ENCODE peak calls at places on chromosomes 12 and 14, in five cellular contexts. One of them, this sample, is unnamed.

GRCh38 chr14:90848944-90849731 is 32.9 kb upstream of the TTC7B start:
- DNase-seq in neuronal stem cell: no peak
- DNase-seq in H1: peak; percentile 34
- DNase-seq in H9: no peak
- DNase-seq in trophoblast cell: no peak
- DNase-seq in this sample: peak; percentile 62

GRCh38 chr14:82431031-82431430 is 897.4 kb upstream of the SEL1L start:
- DNase-seq in trophoblast cell: no peak
- DNase-seq in H9: no peak
- DNase-seq in H1: no peak
- DNase-seq in neuronal stem cell: no peak
- DNase-seq in this sample: no peak

GRCh38 chr12:18837025-18837424 is 99.1 kb downstream of the CAPZA3 start:
- DNase-seq in neuronal stem cell: no peak
- DNase-seq in H1: no peak
- DNase-seq in H9: no peak
- DNase-seq in trophoblast cell: no peak
- DNase-seq in this sample: peak; percentile 91

GRCh38 chr14:75453817-75454434 is 26.1 kb downstream of the JDP2 start:
- DNase-seq in trophoblast cell: no peak
- DNase-seq in H1: no peak
- DNase-seq in H9: no peak
- DNase-seq in neuronal stem cell: no peak
- DNase-seq in this sample: no peak

GRCh38 chr14:93954900-93955891 is 21.2 kb downstream of the ASB2 start:
- DNase-seq in H1: no peak
- DNase-seq in H9: no peak
- DNase-seq in neuronal stem cell: no peak
- DNase-seq in trophoblast cell: no peak
- DNase-seq in this sample: no peak

GRCh38 chr14:21867541-21867940 is 193.9 kb upstream of the OR4E1 start:
- DNase-seq in trophoblast cell: no peak
- DNase-seq in neuronal stem cell: no peak
- DNase-seq in H1: no peak
- DNase-seq in H9: no peak
- DNase-seq in this sample: no peak

GRCh38 chr14:106491851-106492250 is 965.5 kb downstream of the TMEM121 start:
- DNase-seq in H1: peak; percentile 48
- DNase-seq in trophoblast cell: no peak
- DNase-seq in H9: no peak
- DNase-seq in neuronal stem cell: no peak
- DNase-seq in this sample: no peak

GRCh38 chr12:94134226-94134795 is 14.1 kb upstream of the PLXNC1 start:
- DNase-seq in H1: no peak
- DNase-seq in H9: no peak
- DNase-seq in neuronal stem cell: no peak
- DNase-seq in trophoblast cell: peak; percentile 19
- DNase-seq in this sample: peak; percentile 60

GRCh38 chr12:65004270-65004669 is 116.8 kb downstream of the WIF1 start:
- DNase-seq in H1: no peak
- DNase-seq in neuronal stem cell: no peak
- DNase-seq in trophoblast cell: no peak
- DNase-seq in H9: no peak
- DNase-seq in this sample: no peak

GRCh38 chr12:87953257-87953860 is 75.8 kb downstream of the C12orf50 start:
- DNase-seq in H9: no peak
- DNase-seq in H1: no peak
- DNase-seq in neuronal stem cell: peak; percentile 36
- DNase-seq in trophoblast cell: peak; percentile 3
- DNase-seq in this sample: peak; percentile 53

GRCh38 chr12:88993655-88994054 is 358.6 kb downstream of the DUSP6 start:
- DNase-seq in trophoblast cell: no peak
- DNase-seq in neuronal stem cell: peak; percentile 18
- DNase-seq in H9: no peak
- DNase-seq in H1: no peak
- DNase-seq in this sample: peak; percentile 68

GRCh38 chr14:101127239-101127638 is 223.7 kb upstream of the RTL1 start:
- DNase-seq in neuronal stem cell: no peak
- DNase-seq in H9: no peak
- DNase-seq in trophoblast cell: no peak
- DNase-seq in H1: no peak
- DNase-seq in this sample: no peak

GRCh38 chr14:101125719-101126375 is 222.3 kb upstream of the RTL1 start:
- DNase-seq in neuronal stem cell: no peak
- DNase-seq in H9: no peak
- DNase-seq in trophoblast cell: no peak
- DNase-seq in H1: peak; percentile 27
- DNase-seq in this sample: no peak

GRCh38 chr14:101125313-101125712 is 221.8 kb upstream of the RTL1 start:
- DNase-seq in neuronal stem cell: no peak
- DNase-seq in H9: no peak
- DNase-seq in trophoblast cell: no peak
- DNase-seq in H1: no peak
- DNase-seq in this sample: no peak

GRCh38 chr14:101124860-101125259 is 221.3 kb upstream of the RTL1 start:
- DNase-seq in H1: no peak
- DNase-seq in trophoblast cell: no peak
- DNase-seq in H9: no peak
- DNase-seq in neuronal stem cell: no peak
- DNase-seq in this sample: no peak

GRCh38 chr14:101126376-101127130 is 223.0 kb upstream of the RTL1 start:
- DNase-seq in H9: no peak
- DNase-seq in H1: no peak
- DNase-seq in trophoblast cell: no peak
- DNase-seq in neuronal stem cell: no peak
- DNase-seq in this sample: no peak
- H2BK12ac ChIP-seq in H9: no peak overlapping the region
- H2BK12ac ChIP-seq in H1: no peak overlapping the region
- H2BK12ac ChIP-seq in trophoblast cell: no peak overlapping the region
- H2BK12ac ChIP-seq in neuronal stem cell: no peak overlapping the region
- H2BK12ac ChIP-seq in this sample: no peak overlapping the region

GRCh38 chr14:102593841-102594170 is 1.4 kb downstream of the RCOR1 start:
- DNase-seq in trophoblast cell: no peak
- DNase-seq in H9: no peak
- DNase-seq in neuronal stem cell: no peak
- DNase-seq in H1: no peak
- DNase-seq in this sample: no peak
- H3K23ac ChIP-seq in trophoblast cell: no peak overlapping the region
- H3K23ac ChIP-seq in H9: no peak overlapping the region
- H3K23ac ChIP-seq in neuronal stem cell: no peak overlapping the region
- H3K23ac ChIP-seq in H1: no peak overlapping the region
- H3K23ac ChIP-seq in this sample: no peak overlapping the region

GRCh38 chr14:51871846-51872245 is 11.4 kb downstream of the GNG2 start:
- DNase-seq in H1: no peak
- DNase-seq in H9: no peak
- DNase-seq in neuronal stem cell: no peak
- DNase-seq in trophoblast cell: no peak
- DNase-seq in this sample: no peak
- H2BK12ac ChIP-seq in H1: no peak overlapping the region
- H2BK12ac ChIP-seq in H9: no peak overlapping the region
- H2BK12ac ChIP-seq in neuronal stem cell: no peak overlapping the region
- H2BK12ac ChIP-seq in trophoblast cell: no peak overlapping the region
- H2BK12ac ChIP-seq in this sample: no peak overlapping the region

DNA sequence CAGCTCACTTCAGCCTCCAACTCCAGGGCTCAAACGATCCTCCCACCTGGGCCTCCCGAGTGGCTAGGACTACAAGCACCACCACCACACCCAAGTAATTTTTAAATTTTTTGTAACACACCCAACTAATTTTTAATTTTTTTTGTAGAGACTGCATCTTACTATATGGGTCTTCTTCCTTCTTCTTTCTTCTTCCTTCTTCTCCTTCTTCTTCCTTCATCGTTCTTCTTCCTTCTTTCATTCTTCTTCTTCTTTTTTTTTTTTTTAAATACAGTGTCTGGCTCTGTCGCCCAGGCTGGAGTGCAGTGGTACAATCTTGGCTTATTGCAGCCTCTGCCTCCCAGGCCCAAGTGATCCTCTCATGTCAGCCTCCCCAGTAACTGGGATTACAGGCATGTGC is 965 bp upstream of the CREBL2 start:
- DNase-seq in trophoblast cell: no peak
- DNase-seq in neuronal stem cell: no peak
- DNase-seq in H1: no peak
- DNase-seq in H9: no peak
- DNase-seq in this sample: no peak
- H3K23ac ChIP-seq in trophoblast cell: no peak overlapping the region
- H3K23ac ChIP-seq in neuronal stem cell: no peak overlapping the region
- H3K23ac ChIP-seq in H1: no peak overlapping the region
- H3K23ac ChIP-seq in H9: no peak overlapping the region
- H3K23ac ChIP-seq in this sample: no peak overlapping the region

GRCh38 chr14:100608064-100608463 is 20.8 kb upstream of the BEGAIN start:
- DNase-seq in trophoblast cell: no peak
- DNase-seq in H9: no peak
- DNase-seq in H1: no peak
- DNase-seq in neuronal stem cell: no peak
- DNase-seq in this sample: no peak

GRCh38 chr14:100608586-100609330 is 21.5 kb upstream of the BEGAIN start:
- DNase-seq in neuronal stem cell: no peak
- DNase-seq in trophoblast cell: no peak
- DNase-seq in H9: peak; percentile 19
- DNase-seq in H1: no peak
- DNase-seq in this sample: no peak

GRCh38 chr14:100609941-100610391 is 22.7 kb upstream of the BEGAIN start:
- DNase-seq in H9: peak; percentile 24
- DNase-seq in H1: no peak
- DNase-seq in trophoblast cell: no peak
- DNase-seq in neuronal stem cell: no peak
- DNase-seq in this sample: no peak

GRCh38 chr14:100610511-100611217 is 23.4 kb upstream of the BEGAIN start:
- DNase-seq in neuronal stem cell: no peak
- DNase-seq in H9: peak; percentile 16
- DNase-seq in trophoblast cell: no peak
- DNase-seq in H1: no peak
- DNase-seq in this sample: no peak

GRCh38 chr14:100609331-100609870 is 22.2 kb upstream of the BEGAIN start:
- DNase-seq in H9: peak; percentile 17
- DNase-seq in H1: no peak
- DNase-seq in neuronal stem cell: no peak
- DNase-seq in trophoblast cell: no peak
- DNase-seq in this sample: no peak
- H2BK12ac ChIP-seq in H9: no peak overlapping the region
- H2BK12ac ChIP-seq in H1: no peak overlapping the region
- H2BK12ac ChIP-seq in neuronal stem cell: no peak overlapping the region
- H2BK12ac ChIP-seq in trophoblast cell: no peak overlapping the region
- H2BK12ac ChIP-seq in this sample: no peak overlapping the region

DNA sequence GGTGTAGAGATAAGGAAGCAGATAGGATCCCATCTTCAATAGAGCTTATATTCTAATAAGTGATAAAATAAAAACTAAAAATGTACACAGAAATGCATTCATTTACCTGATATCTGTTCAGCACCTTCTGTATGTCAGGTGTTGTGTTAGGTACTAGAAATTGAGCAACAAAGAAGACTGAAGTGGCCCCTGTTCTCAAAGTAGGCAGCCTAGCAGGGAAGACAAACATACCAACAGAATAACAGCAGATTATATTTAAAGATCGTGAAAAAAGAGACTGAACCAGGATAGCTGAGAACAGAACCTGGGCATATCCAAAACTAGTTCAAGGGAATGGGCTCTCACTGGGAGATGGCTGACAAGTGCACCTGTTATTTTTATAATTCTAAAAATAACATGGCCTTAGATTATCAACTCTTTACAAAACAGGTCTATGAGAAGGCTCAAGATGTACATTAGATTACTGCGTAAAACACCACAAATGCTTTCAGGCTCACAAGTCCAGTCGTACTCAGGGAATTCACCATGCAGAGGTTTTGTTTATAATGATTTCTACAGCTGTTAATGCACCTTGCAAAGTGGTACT is 16.3 kb downstream of the ANO6 start:
- DNase-seq in H9: no peak
- DNase-seq in H1: no peak
- DNase-seq in trophoblast cell: no peak
- DNase-seq in neuronal stem cell: no peak
- DNase-seq in this sample: peak; percentile 50
- H3K23ac ChIP-seq in H9: no peak overlapping the region
- H3K23ac ChIP-seq in H1: no peak overlapping the region
- H3K23ac ChIP-seq in trophoblast cell: no peak overlapping the region
- H3K23ac ChIP-seq in neuronal stem cell: no peak overlapping the region
- H3K23ac ChIP-seq in this sample: no peak overlapping the region

DNA sequence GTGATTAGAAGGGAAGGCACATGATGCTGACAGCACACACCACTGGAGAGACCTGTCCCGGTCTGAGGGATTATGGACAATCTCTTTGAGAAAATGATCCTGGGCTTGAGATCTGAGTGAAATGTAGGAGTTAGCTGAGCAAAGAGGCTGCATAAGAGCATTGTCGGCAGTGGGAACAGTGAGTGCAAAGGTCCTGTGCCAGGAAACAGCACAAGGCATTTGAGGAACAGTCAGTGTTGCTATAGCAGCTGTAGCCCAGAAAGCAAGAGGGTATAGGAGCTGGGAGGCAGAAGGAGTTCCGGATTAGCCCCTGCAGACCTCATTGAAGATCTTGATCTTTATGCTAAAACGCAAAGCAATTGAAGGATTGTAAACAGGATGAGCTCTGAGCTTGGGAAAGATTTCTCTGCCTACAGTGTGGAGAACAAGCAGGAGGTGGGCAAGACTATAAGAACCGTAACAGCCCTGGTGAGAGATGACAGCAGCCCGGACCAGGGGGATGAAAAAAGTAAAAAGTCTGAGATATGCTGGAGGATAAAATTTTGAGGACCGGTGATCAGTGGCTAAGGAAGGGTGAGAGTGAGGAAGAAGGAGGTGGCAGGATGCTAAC is 28.5 kb downstream of the CFL2 start:
- DNase-seq in trophoblast cell: no peak
- DNase-seq in neuronal stem cell: no peak
- DNase-seq in H9: no peak
- DNase-seq in H1: no peak
- DNase-seq in this sample: peak; percentile 33
- H2BK12ac ChIP-seq in trophoblast cell: no peak overlapping the region
- H2BK12ac ChIP-seq in neuronal stem cell: no peak overlapping the region
- H2BK12ac ChIP-seq in H9: no peak overlapping the region
- H2BK12ac ChIP-seq in H1: no peak overlapping the region
- H2BK12ac ChIP-seq in this sample: no peak overlapping the region

DNA sequence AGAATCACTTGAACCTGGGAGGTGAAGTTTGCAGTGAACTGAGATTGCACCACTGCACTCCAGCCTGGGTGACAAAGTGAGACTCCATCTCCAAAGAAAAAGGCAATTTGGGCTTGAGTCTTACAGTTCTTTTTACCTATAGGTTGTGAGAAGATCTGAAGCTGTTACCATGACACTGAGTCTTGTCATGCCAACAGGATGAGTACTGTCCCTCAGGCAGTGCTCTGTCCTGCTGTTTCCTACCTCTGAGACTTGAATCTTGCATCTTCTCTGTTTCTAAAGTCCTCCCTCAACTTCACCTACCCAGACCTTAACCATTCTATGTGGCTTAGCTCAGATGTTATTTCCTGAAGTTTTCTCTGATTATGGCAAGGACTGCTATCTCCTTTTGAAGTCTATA is 400.8 kb upstream of the PRICKLE1 start:
- DNase-seq in trophoblast cell: peak; percentile 43
- DNase-seq in H9: no peak
- DNase-seq in neuronal stem cell: no peak
- DNase-seq in H1: no peak
- DNase-seq in this sample: no peak
- H3K23ac ChIP-seq in trophoblast cell: no peak overlapping the region
- H3K23ac ChIP-seq in H9: no peak overlapping the region
- H3K23ac ChIP-seq in neuronal stem cell: no peak overlapping the region
- H3K23ac ChIP-seq in H1: no peak overlapping the region
- H3K23ac ChIP-seq in this sample: no peak overlapping the region